ENCODE peak calls at places on chromosomes 12 and 14, in four cellular contexts. L is LHCN-M2, D is lower lobe of right lung, W is GM12891. N is an unnamed sample.

GRCh38 chr14:103520657-103521437 is 1.8 kb downstream of the CKB start:
- DNase-seq in W (peak), L (peak), D (peak), N (peak)

GRCh38 chr14:77043177-77043983 is 14.9 kb upstream of the IRF2BPL start:
- DNase-seq in L (peak), W (no peak), D (no peak), N (peak)

GRCh38 chr14:74358176-74358829 is 10.0 kb downstream of the VRTN start:
- DNase-seq in L (no peak), W (no peak), D (no peak), N (peak)

GRCh38 chr12:115078334-115078733 is 394.4 kb upstream of the TBX3 start:
- DNase-seq in L (no peak), W (no peak), D (no peak), N (no peak)

GRCh38 chr12:52561880-52562449 is 9.0 kb upstream of the KRT71 start:
- DNase-seq in L (peak), D (no peak), W (no peak), N (no peak)

GRCh38 chr14:105894125-105894977 is 368.0 kb downstream of the TMEM121 start:
- DNase-seq in D (peak), W (no peak), L (no peak), N (peak)

GRCh38 chr14:104282332-104283196 is 144.2 kb downstream of the KIF26A start:
- DNase-seq in L (no peak), D (peak), W (no peak), N (peak)

GRCh38 chr12:49331360-49332222 is 5.4 kb downstream of the C1QL4 start:
- DNase-seq in W (no peak), L (peak), D (peak), N (peak)

GRCh38 chr12:53345486-53346195 is 9.5 kb upstream of the SP7 start:
- DNase-seq in L (peak), D (no peak), W (no peak), N (no peak)

GRCh38 chr12:27564612-27565213 is 40.7 kb downstream of the PPFIBP1 start:
- DNase-seq in D (no peak), W (no peak), L (no peak), N (no peak)

GRCh38 chr12:5073838-5074237 is 30.2 kb downstream of the KCNA5 start:
- DNase-seq in L (peak), D (no peak), W (no peak), N (no peak)

GRCh38 chr12:107864235-107864634 is 89.7 kb downstream of the ASCL4 start:
- DNase-seq in W (no peak), D (no peak), L (no peak), N (no peak)

GRCh38 chr14:101191882-101192660 is 288.5 kb upstream of the RTL1 start:
- DNase-seq in L (no peak), W (no peak), D (no peak), N (peak)

GRCh38 chr14:22469541-22470303 is 119.3 kb downstream of the DAD1 start:
- DNase-seq in D (no peak), W (no peak), L (no peak), N (no peak)

GRCh38 chr14:105885561-105886320 is 359.4 kb downstream of the TMEM121 start:
- DNase-seq in L (no peak), W (no peak), D (peak), N (peak)

GRCh38 chr14:56515739-56516138 is 63.9 kb upstream of the TMEM260 start:
- DNase-seq in W (no peak), L (no peak), D (no peak), N (no peak)